ENCODE peak calls at places on chromosomes 4 and X, in six cellular contexts. One of them, this sample, is unnamed.

GRCh38 chr4:54499308-54500074 is 158.3 kb upstream of the KIT start:
- DNase-seq in HepG2: no peak
- DNase-seq in SK-N-SH: no peak
- DNase-seq in GM12878: no peak
- DNase-seq in H1: no peak
- DNase-seq in K562: no peak
- DNase-seq in this sample: no peak

GRCh38 chrX:119654112-119654531 is 38.8 kb downstream of the SEPTIN6 start:
- DNase-seq in HepG2: no peak
- DNase-seq in SK-N-SH: peak
- DNase-seq in GM12878: no peak
- DNase-seq in H1: no peak
- DNase-seq in K562: no peak
- DNase-seq in this sample: no peak

GRCh38 chr4:153765836-153766235 is 6.0 kb upstream of the RNF175 start:
- DNase-seq in HepG2: no peak
- DNase-seq in SK-N-SH: no peak
- DNase-seq in GM12878: no peak
- DNase-seq in H1: no peak
- DNase-seq in K562: no peak
- DNase-seq in this sample: no peak

GRCh38 chr4:54063737-54064316 is 578 bp downstream of the CHIC2 start:
- DNase-seq in HepG2: peak
- DNase-seq in SK-N-SH: peak
- DNase-seq in GM12878: no peak
- DNase-seq in H1: no peak
- DNase-seq in K562: peak
- DNase-seq in this sample: no peak

GRCh38 chr4:74671074-74671698 is 123.1 kb downstream of the BTC start:
- DNase-seq in HepG2: peak
- DNase-seq in SK-N-SH: peak
- DNase-seq in GM12878: no peak
- DNase-seq in H1: peak
- DNase-seq in K562: peak
- DNase-seq in this sample: peak

GRCh38 chr4:185479507-185479971 is 8.0 kb upstream of the CCDC110 start:
- DNase-seq in HepG2: no peak
- DNase-seq in SK-N-SH: no peak
- DNase-seq in GM12878: peak
- DNase-seq in H1: no peak
- DNase-seq in K562: no peak
- DNase-seq in this sample: no peak

GRCh38 chrX:124117325-124117724 is 155.8 kb downstream of the STAG2 start:
- DNase-seq in HepG2: no peak
- DNase-seq in SK-N-SH: no peak
- DNase-seq in GM12878: no peak
- DNase-seq in H1: no peak
- DNase-seq in K562: no peak
- DNase-seq in this sample: no peak

GRCh38 chr4:25881187-25881586 is 18.4 kb upstream of the SEL1L3 start:
- DNase-seq in HepG2: no peak
- DNase-seq in SK-N-SH: no peak
- DNase-seq in GM12878: no peak
- DNase-seq in H1: no peak
- DNase-seq in K562: no peak
- DNase-seq in this sample: no peak

GRCh38 chrX:118884552-118885138 is 61.0 kb downstream of the ZCCHC12 start:
- DNase-seq in HepG2: peak
- DNase-seq in SK-N-SH: no peak
- DNase-seq in GM12878: no peak
- DNase-seq in H1: no peak
- DNase-seq in K562: no peak
- DNase-seq in this sample: no peak

GRCh38 chrX:92213781-92214180 is 434.6 kb downstream of the PCDH11X start:
- DNase-seq in HepG2: no peak
- DNase-seq in SK-N-SH: no peak
- DNase-seq in GM12878: no peak
- DNase-seq in H1: no peak
- DNase-seq in K562: no peak
- DNase-seq in this sample: no peak

GRCh38 chr4:87853108-87853507 is 20.3 kb downstream of the MEPE start:
- DNase-seq in HepG2: peak
- DNase-seq in SK-N-SH: peak
- DNase-seq in GM12878: no peak
- DNase-seq in H1: no peak
- DNase-seq in K562: no peak
- DNase-seq in this sample: peak

GRCh38 chr4:2297606-2298517 is 36.0 kb upstream of the MXD4 start:
- DNase-seq in HepG2: no peak
- DNase-seq in SK-N-SH: no peak
- DNase-seq in GM12878: no peak
- DNase-seq in H1: no peak
- DNase-seq in K562: no peak
- DNase-seq in this sample: no peak

GRCh38 chr4:2823301-2823670 is 20.4 kb upstream of the ADD1 start:
- DNase-seq in HepG2: no peak
- DNase-seq in SK-N-SH: no peak
- DNase-seq in GM12878: no peak
- DNase-seq in H1: no peak
- DNase-seq in K562: no peak
- DNase-seq in this sample: no peak

GRCh38 chr4:183369073-183369472 is 46.8 kb upstream of the CLDN24 start:
- DNase-seq in HepG2: no peak
- DNase-seq in SK-N-SH: no peak
- DNase-seq in GM12878: no peak
- DNase-seq in H1: no peak
- DNase-seq in K562: no peak
- DNase-seq in this sample: no peak

GRCh38 chr4:98199247-98199646 is 56.0 kb upstream of the STPG2 start:
- DNase-seq in HepG2: no peak
- DNase-seq in SK-N-SH: no peak
- DNase-seq in GM12878: no peak
- DNase-seq in H1: no peak
- DNase-seq in K562: no peak
- DNase-seq in this sample: no peak

GRCh38 chr4:186927624-186928023 is 204.0 kb upstream of the FAT1 start:
- DNase-seq in HepG2: no peak
- DNase-seq in SK-N-SH: no peak
- DNase-seq in GM12878: no peak
- DNase-seq in H1: no peak
- DNase-seq in K562: no peak
- DNase-seq in this sample: no peak

GRCh38 chr4:16608123-16608522 is 290.3 kb downstream of the LDB2 start:
- DNase-seq in HepG2: no peak
- DNase-seq in SK-N-SH: no peak
- DNase-seq in GM12878: no peak
- DNase-seq in H1: no peak
- DNase-seq in K562: no peak
- DNase-seq in this sample: no peak

GRCh38 chrX:63686878-63687714 is 97.9 kb downstream of the ARHGEF9 start:
- DNase-seq in HepG2: peak
- DNase-seq in SK-N-SH: peak
- DNase-seq in GM12878: peak
- DNase-seq in H1: peak
- DNase-seq in K562: peak
- DNase-seq in this sample: peak

GRCh38 chr4:176300036-176300435 is 19.7 kb upstream of the SPCS3 start:
- DNase-seq in HepG2: no peak
- DNase-seq in SK-N-SH: no peak
- DNase-seq in GM12878: no peak
- DNase-seq in H1: no peak
- DNase-seq in K562: no peak
- DNase-seq in this sample: no peak

GRCh38 chr4:1512081-1512737 is 106.0 kb upstream of the NKX1-1 start:
- DNase-seq in HepG2: no peak
- DNase-seq in SK-N-SH: no peak
- DNase-seq in GM12878: no peak
- DNase-seq in H1: no peak
- DNase-seq in K562: no peak
- DNase-seq in this sample: no peak

GRCh38 chr4:53886090-53886489 is 178.3 kb downstream of the CHIC2 start:
- DNase-seq in HepG2: peak
- DNase-seq in SK-N-SH: no peak
- DNase-seq in GM12878: no peak
- DNase-seq in H1: no peak
- DNase-seq in K562: no peak
- DNase-seq in this sample: no peak

GRCh38 chrX:150364347-150365050 is 1.4 kb downstream of the MAMLD1 start:
- DNase-seq in HepG2: no peak
- DNase-seq in SK-N-SH: peak
- DNase-seq in GM12878: no peak
- DNase-seq in H1: peak
- DNase-seq in K562: no peak
- DNase-seq in this sample: no peak
- H3K27ac ChIP-seq in HepG2: no peak
- H3K27ac ChIP-seq in SK-N-SH: peak
- H3K27ac ChIP-seq in GM12878: no peak
- H3K27ac ChIP-seq in H1: no peak
- H3K27ac ChIP-seq in K562: no peak
- H3K27ac ChIP-seq in this sample: no peak

DNA sequence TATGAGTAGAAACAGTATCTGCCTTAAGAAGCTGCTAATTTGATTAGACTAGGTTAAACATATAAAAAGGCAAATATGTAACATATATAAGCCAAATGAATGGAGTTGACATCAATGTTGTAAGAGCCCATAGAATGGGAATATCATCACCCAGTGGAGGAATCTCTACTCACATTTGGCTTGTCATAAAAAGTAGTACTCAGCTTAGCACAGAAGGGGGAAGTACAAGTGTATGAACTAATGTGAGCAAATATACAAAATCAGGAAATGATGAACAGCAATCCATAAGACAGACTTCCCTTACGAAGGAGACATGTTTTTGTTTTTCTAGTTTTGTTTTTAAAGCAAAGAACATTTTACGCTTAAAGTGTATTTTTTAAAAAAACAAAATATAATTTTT is 74.9 kb downstream of the MAB21L2 start:
- DNase-seq in HepG2: no peak
- DNase-seq in SK-N-SH: no peak
- DNase-seq in GM12878: no peak
- DNase-seq in H1: no peak
- DNase-seq in K562: no peak
- DNase-seq in this sample: peak
- TF ChIP-seq GABPA in HepG2: no peak
- TF ChIP-seq GABPA in SK-N-SH: no peak
- TF ChIP-seq GABPA in GM12878: no peak
- TF ChIP-seq GABPA in H1: no peak
- TF ChIP-seq GABPA in K562: no peak
- TF ChIP-seq GABPA in this sample: no peak

GRCh38 chrX:71532078-71532752 is 689 bp upstream of the OGT start:
- DNase-seq in HepG2: no peak
- DNase-seq in SK-N-SH: no peak
- DNase-seq in GM12878: no peak
- DNase-seq in H1: no peak
- DNase-seq in K562: no peak
- DNase-seq in this sample: peak
- TF ChIP-seq POLR2AphosphoS5 in HepG2: no peak
- TF ChIP-seq POLR2AphosphoS5 in SK-N-SH: no peak
- TF ChIP-seq POLR2AphosphoS5 in GM12878: no peak
- TF ChIP-seq POLR2AphosphoS5 in H1: no peak
- TF ChIP-seq POLR2AphosphoS5 in K562: no peak
- TF ChIP-seq POLR2AphosphoS5 in this sample: no peak

DNA sequence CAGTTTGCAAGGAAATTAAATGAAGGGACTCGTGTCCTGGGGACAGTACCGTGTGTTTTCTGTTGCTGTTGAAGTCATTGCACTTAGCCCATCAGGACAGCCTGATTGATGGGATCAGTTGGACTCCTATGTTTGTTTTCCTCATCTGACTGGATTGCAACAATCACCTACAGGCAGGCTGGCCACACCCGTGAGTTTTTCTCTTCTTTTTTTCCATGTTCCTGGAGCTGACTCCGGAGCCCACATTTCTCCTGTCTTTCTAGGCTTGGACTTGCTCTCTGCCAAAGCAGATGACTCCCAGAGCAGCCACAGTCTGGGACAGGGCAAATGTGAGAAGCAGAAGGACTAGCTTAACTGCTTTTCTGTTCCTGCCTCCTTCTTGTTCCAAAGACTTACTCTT is 38.1 kb downstream of the RTL9 start:
- DNase-seq in HepG2: no peak
- DNase-seq in SK-N-SH: no peak
- DNase-seq in GM12878: no peak
- DNase-seq in H1: no peak
- DNase-seq in K562: no peak
- DNase-seq in this sample: no peak
- H3K27ac ChIP-seq in HepG2: no peak
- H3K27ac ChIP-seq in SK-N-SH: no peak
- H3K27ac ChIP-seq in GM12878: no peak
- H3K27ac ChIP-seq in H1: no peak
- H3K27ac ChIP-seq in K562: peak
- H3K27ac ChIP-seq in this sample: no peak

GRCh38 chrX:46559062-46559461 is 13.8 kb upstream of the ZNF674 start:
- DNase-seq in HepG2: no peak
- DNase-seq in SK-N-SH: no peak
- DNase-seq in GM12878: no peak
- DNase-seq in H1: no peak
- DNase-seq in K562: no peak
- DNase-seq in this sample: no peak
- TF ChIP-seq GABPA in HepG2: no peak
- TF ChIP-seq GABPA in SK-N-SH: no peak
- TF ChIP-seq GABPA in GM12878: no peak
- TF ChIP-seq GABPA in H1: no peak
- TF ChIP-seq GABPA in K562: no peak
- TF ChIP-seq GABPA in this sample: no peak

GRCh38 chr4:52780206-52780605 is 29.0 kb upstream of the ERVMER34-1 start:
- DNase-seq in HepG2: no peak
- DNase-seq in SK-N-SH: no peak
- DNase-seq in GM12878: no peak
- DNase-seq in H1: no peak
- DNase-seq in K562: no peak
- DNase-seq in this sample: no peak
- TF ChIP-seq POLR2AphosphoS5 in HepG2: no peak
- TF ChIP-seq POLR2AphosphoS5 in SK-N-SH: no peak
- TF ChIP-seq POLR2AphosphoS5 in GM12878: no peak
- TF ChIP-seq POLR2AphosphoS5 in H1: no peak
- TF ChIP-seq POLR2AphosphoS5 in K562: no peak
- TF ChIP-seq POLR2AphosphoS5 in this sample: no peak

GRCh38 chrX:40671126-40671525 is 23.8 kb upstream of the CXorf38 start:
- DNase-seq in HepG2: no peak
- DNase-seq in SK-N-SH: no peak
- DNase-seq in GM12878: no peak
- DNase-seq in H1: no peak
- DNase-seq in K562: no peak
- DNase-seq in this sample: no peak
- H3K27ac ChIP-seq in HepG2: no peak
- H3K27ac ChIP-seq in SK-N-SH: no peak
- H3K27ac ChIP-seq in GM12878: no peak
- H3K27ac ChIP-seq in H1: no peak
- H3K27ac ChIP-seq in K562: no peak
- H3K27ac ChIP-seq in this sample: no peak